ENCODE peak calls at places on chromosomes 2 and 18, in eight cellular contexts. O, M, C, R, K, N, H and W are unnamed samples.

GRCh38 chr18:36828630-36829361 is at the start of the genes KIAA1328 and TPGS2:
- DNase-seq in H (peak), M (peak), K (peak), C (peak), N (peak), O (peak), R (peak), W (no peak)

GRCh38 chr2:9594361-9595063 is 36.3 kb downstream of the YWHAQ start:
- DNase-seq in K (no peak), N (peak), H (no peak), C (no peak), R (peak), O (peak), M (no peak), W (peak)

GRCh38 chr2:204705243-204705971 is 160.1 kb downstream of the PARD3B start:
- DNase-seq in N (peak), R (no peak), O (no peak), M (no peak), C (no peak), H (no peak), K (no peak), W (no peak)

GRCh38 chr2:71646028-71646427 is 192.7 kb downstream of the DYSF start:
- DNase-seq in N (peak), C (no peak), R (no peak), M (no peak), K (no peak), H (no peak), O (peak), W (no peak)

GRCh38 chr2:232075080-232075479 is 113.6 kb downstream of the DIS3L2 start:
- DNase-seq in N (peak), O (peak), R (no peak), M (no peak), C (no peak), K (no peak), H (peak), W (no peak)

GRCh38 chr2:232781765-232782164 is 5.4 kb upstream of the KCNJ13 start:
- DNase-seq in K (no peak), M (no peak), H (no peak), R (no peak), N (peak), C (no peak), O (peak), W (no peak)

GRCh38 chr2:205714058-205714776 is 31.9 kb downstream of the NRP2 start:
- DNase-seq in O (no peak), N (no peak), C (peak), H (peak), M (no peak), K (no peak), R (no peak), W (no peak)

GRCh38 chr2:29115797-29116781 is 874 bp downstream of the CLIP4 start:
- DNase-seq in R (peak), M (peak), N (peak), O (peak), K (peak), H (peak), C (no peak), W (no peak)

GRCh38 chr2:1800716-1801388 is 56.5 kb upstream of the PXDN start:
- DNase-seq in N (no peak), M (no peak), H (no peak), K (no peak), C (no peak), R (no peak), O (no peak), W (no peak)

GRCh38 chr2:65786001-65786400 is 353.6 kb upstream of the SPRED2 start:
- DNase-seq in N (no peak), M (no peak), R (no peak), O (no peak), C (no peak), H (no peak), K (no peak), W (no peak)

GRCh38 chr2:201358684-201359083 is 1.5 kb upstream of the FLACC1 start:
- DNase-seq in R (no peak), O (peak), C (no peak), M (no peak), H (no peak), N (peak), K (no peak), W (no peak)

GRCh38 chr2:70627499-70627898 is 73.9 kb upstream of the TGFA start:
- DNase-seq in O (no peak), H (no peak), R (no peak), N (peak), M (no peak), C (no peak), K (no peak), W (no peak)

GRCh38 chr2:96679843-96680242 is 37.3 kb downstream of the FER1L5 start:
- DNase-seq in C (no peak), R (no peak), H (no peak), M (no peak), N (no peak), K (no peak), O (no peak), W (no peak)

GRCh38 chr2:10550206-10551001 is 102.3 kb upstream of the ODC1 start:
- DNase-seq in M (no peak), O (no peak), C (no peak), K (no peak), H (no peak), N (no peak), R (peak), W (no peak)

GRCh38 chr2:49801898-49802297 is 647.6 kb upstream of the FSHR start:
- DNase-seq in C (no peak), N (no peak), R (no peak), K (no peak), O (peak), M (no peak), H (no peak), W (no peak)

GRCh38 chr2:145012214-145012670 is 492.3 kb upstream of the ZEB2 start:
- DNase-seq in C (no peak), R (no peak), K (no peak), N (peak), O (no peak), H (no peak), M (no peak), W (peak)

GRCh38 chr2:43269074-43269572 is 42.7 kb upstream of the ZFP36L2 start:
- DNase-seq in M (peak), R (peak), H (no peak), K (no peak), O (peak), C (no peak), N (peak), W (peak)

GRCh38 chr18:60044290-60045006 is 144.7 kb downstream of the PMAIP1 start:
- DNase-seq in M (no peak), H (no peak), R (no peak), O (no peak), N (peak), C (no peak), K (no peak), W (no peak)

GRCh38 chr2:133602538-133602937 is 34.3 kb upstream of the NCKAP5 start:
- DNase-seq in O (no peak), H (no peak), R (no peak), M (no peak), K (no peak), N (no peak), C (no peak), W (no peak)

GRCh38 chr2:240346015-240346752 is 89.3 kb upstream of the GPC1 start:
- DNase-seq in R (no peak), H (no peak), M (no peak), C (no peak), O (no peak), K (no peak), N (no peak), W (no peak)

GRCh38 chr2:120347387-120348010 is 1.6 kb downstream of the INHBB start:
- DNase-seq in H (no peak), O (no peak), C (no peak), M (no peak), R (no peak), K (no peak), N (peak), W (no peak)

GRCh38 chr2:221107424-221107823 is 464.7 kb downstream of the EPHA4 start:
- DNase-seq in N (no peak), M (no peak), K (no peak), R (no peak), C (no peak), H (no peak), O (no peak), W (no peak)

GRCh38 chr18:10562773-10563160 is 36.9 kb downstream of the NAPG start:
- DNase-seq in H (no peak), M (no peak), K (no peak), C (no peak), O (no peak), N (no peak), R (no peak), W (no peak)

GRCh38 chr18:36493349-36494281 is 196.1 kb downstream of the FHOD3 start:
- DNase-seq in M (no peak), N (no peak), R (no peak), C (no peak), O (peak), K (no peak), H (no peak), W (no peak)

GRCh38 chr18:11149441-11150270 is at the start of gene PIEZO2:
- DNase-seq in H (no peak), O (peak), N (peak), C (no peak), M (peak), K (peak), R (peak), W (no peak)